ENCODE peak calls at places on chromosomes 4 and X, in ten cellular contexts. One of them, this sample, is unnamed.

GRCh38 chr4:189162073-189162789 is 778.4 kb upstream of the FRG1 start:
- DNase-seq in Caco-2: no peak
- DNase-seq in foreskin fibroblast: no peak
- DNase-seq in left ventricle myocardium inferior: no peak
- DNase-seq in mesothelial cell of epicardium: no peak
- DNase-seq in OCI-M1: no peak
- DNase-seq in HFF-Myc: no peak
- DNase-seq in activated T-cell treated with anti-CD3 and anti-CD28 coated beads for 1 hour: no peak
- DNase-seq in globus pallidus: no peak
- DNase-seq in activated CD8-positive, alpha-beta T cell treated with anti-CD3 and anti-CD28 coated beads, Interleukin-2, amount 10 ng/mL, durations not matched to agents 7 days and 5 days: no peak
- DNase-seq in this sample: no peak

GRCh38 chrX:107712231-107713204 is 63.1 kb downstream of the TSC22D3 start:
- DNase-seq in globus pallidus: no peak
- DNase-seq in left ventricle myocardium inferior: no peak
- DNase-seq in activated CD8-positive, alpha-beta T cell treated with anti-CD3 and anti-CD28 coated beads, Interleukin-2, amount 10 ng/mL, durations not matched to agents 7 days and 5 days: no peak
- DNase-seq in foreskin fibroblast: peak
- DNase-seq in Caco-2: no peak
- DNase-seq in OCI-M1: peak
- DNase-seq in mesothelial cell of epicardium: no peak
- DNase-seq in activated T-cell treated with anti-CD3 and anti-CD28 coated beads for 1 hour: no peak
- DNase-seq in HFF-Myc: no peak
- DNase-seq in this sample: no peak

GRCh38 chrX:16123222-16123786 is at the start of gene GRPR:
- DNase-seq in Caco-2: peak
- DNase-seq in mesothelial cell of epicardium: peak
- DNase-seq in globus pallidus: peak
- DNase-seq in OCI-M1: peak
- DNase-seq in activated CD8-positive, alpha-beta T cell treated with anti-CD3 and anti-CD28 coated beads, Interleukin-2, amount 10 ng/mL, durations not matched to agents 7 days and 5 days: peak
- DNase-seq in foreskin fibroblast: peak
- DNase-seq in left ventricle myocardium inferior: peak
- DNase-seq in HFF-Myc: peak
- DNase-seq in activated T-cell treated with anti-CD3 and anti-CD28 coated beads for 1 hour: peak
- DNase-seq in this sample: peak

GRCh38 chrX:70476934-70477733 is 32.5 kb downstream of the DLG3 start:
- DNase-seq in mesothelial cell of epicardium: no peak
- DNase-seq in foreskin fibroblast: peak
- DNase-seq in activated CD8-positive, alpha-beta T cell treated with anti-CD3 and anti-CD28 coated beads, Interleukin-2, amount 10 ng/mL, durations not matched to agents 7 days and 5 days: no peak
- DNase-seq in OCI-M1: peak
- DNase-seq in Caco-2: no peak
- DNase-seq in activated T-cell treated with anti-CD3 and anti-CD28 coated beads for 1 hour: no peak
- DNase-seq in globus pallidus: no peak
- DNase-seq in HFF-Myc: peak
- DNase-seq in left ventricle myocardium inferior: no peak
- DNase-seq in this sample: no peak

GRCh38 chrX:1582686-1583437 is 8.5 kb upstream of the AKAP17A start:
- DNase-seq in activated CD8-positive, alpha-beta T cell treated with anti-CD3 and anti-CD28 coated beads, Interleukin-2, amount 10 ng/mL, durations not matched to agents 7 days and 5 days: peak
- DNase-seq in globus pallidus: no peak
- DNase-seq in foreskin fibroblast: no peak
- DNase-seq in mesothelial cell of epicardium: no peak
- DNase-seq in OCI-M1: peak
- DNase-seq in left ventricle myocardium inferior: no peak
- DNase-seq in activated T-cell treated with anti-CD3 and anti-CD28 coated beads for 1 hour: no peak
- DNase-seq in Caco-2: no peak
- DNase-seq in HFF-Myc: no peak
- DNase-seq in this sample: peak

GRCh38 chr4:2408401-2408958 is 10.0 kb downstream of the ZFYVE28 start:
- DNase-seq in OCI-M1: peak
- DNase-seq in HFF-Myc: no peak
- DNase-seq in foreskin fibroblast: no peak
- DNase-seq in globus pallidus: no peak
- DNase-seq in activated CD8-positive, alpha-beta T cell treated with anti-CD3 and anti-CD28 coated beads, Interleukin-2, amount 10 ng/mL, durations not matched to agents 7 days and 5 days: no peak
- DNase-seq in activated T-cell treated with anti-CD3 and anti-CD28 coated beads for 1 hour: no peak
- DNase-seq in Caco-2: peak
- DNase-seq in left ventricle myocardium inferior: no peak
- DNase-seq in mesothelial cell of epicardium: no peak
- DNase-seq in this sample: peak

GRCh38 chrX:71616672-71617529 is 1.4 kb downstream of the CXCR3 start:
- DNase-seq in activated CD8-positive, alpha-beta T cell treated with anti-CD3 and anti-CD28 coated beads, Interleukin-2, amount 10 ng/mL, durations not matched to agents 7 days and 5 days: peak
- DNase-seq in HFF-Myc: no peak
- DNase-seq in globus pallidus: no peak
- DNase-seq in activated T-cell treated with anti-CD3 and anti-CD28 coated beads for 1 hour: no peak
- DNase-seq in Caco-2: no peak
- DNase-seq in foreskin fibroblast: no peak
- DNase-seq in left ventricle myocardium inferior: no peak
- DNase-seq in mesothelial cell of epicardium: no peak
- DNase-seq in OCI-M1: no peak
- DNase-seq in this sample: no peak

GRCh38 chrX:69324851-69325250 is 159.6 kb upstream of the PJA1 start:
- DNase-seq in activated T-cell treated with anti-CD3 and anti-CD28 coated beads for 1 hour: no peak
- DNase-seq in activated CD8-positive, alpha-beta T cell treated with anti-CD3 and anti-CD28 coated beads, Interleukin-2, amount 10 ng/mL, durations not matched to agents 7 days and 5 days: no peak
- DNase-seq in left ventricle myocardium inferior: no peak
- DNase-seq in globus pallidus: no peak
- DNase-seq in OCI-M1: no peak
- DNase-seq in mesothelial cell of epicardium: no peak
- DNase-seq in Caco-2: no peak
- DNase-seq in HFF-Myc: no peak
- DNase-seq in foreskin fibroblast: no peak
- DNase-seq in this sample: no peak

GRCh38 chrX:554271-554670 is 76.3 kb upstream of the SHOX start:
- DNase-seq in foreskin fibroblast: no peak
- DNase-seq in left ventricle myocardium inferior: no peak
- DNase-seq in OCI-M1: no peak
- DNase-seq in activated CD8-positive, alpha-beta T cell treated with anti-CD3 and anti-CD28 coated beads, Interleukin-2, amount 10 ng/mL, durations not matched to agents 7 days and 5 days: no peak
- DNase-seq in Caco-2: peak
- DNase-seq in activated T-cell treated with anti-CD3 and anti-CD28 coated beads for 1 hour: no peak
- DNase-seq in globus pallidus: no peak
- DNase-seq in mesothelial cell of epicardium: no peak
- DNase-seq in HFF-Myc: no peak
- DNase-seq in this sample: no peak

GRCh38 chr4:6900956-6901355 is 8.7 kb upstream of the TBC1D14 start:
- DNase-seq in globus pallidus: no peak
- DNase-seq in Caco-2: no peak
- DNase-seq in activated T-cell treated with anti-CD3 and anti-CD28 coated beads for 1 hour: no peak
- DNase-seq in mesothelial cell of epicardium: no peak
- DNase-seq in foreskin fibroblast: no peak
- DNase-seq in OCI-M1: no peak
- DNase-seq in activated CD8-positive, alpha-beta T cell treated with anti-CD3 and anti-CD28 coated beads, Interleukin-2, amount 10 ng/mL, durations not matched to agents 7 days and 5 days: no peak
- DNase-seq in left ventricle myocardium inferior: no peak
- DNase-seq in HFF-Myc: no peak
- DNase-seq in this sample: no peak

GRCh38 chr4:170336238-170336775 is 246.6 kb upstream of the AADAT start:
- DNase-seq in foreskin fibroblast: no peak
- DNase-seq in HFF-Myc: no peak
- DNase-seq in OCI-M1: no peak
- DNase-seq in globus pallidus: no peak
- DNase-seq in activated CD8-positive, alpha-beta T cell treated with anti-CD3 and anti-CD28 coated beads, Interleukin-2, amount 10 ng/mL, durations not matched to agents 7 days and 5 days: no peak
- DNase-seq in Caco-2: no peak
- DNase-seq in left ventricle myocardium inferior: no peak
- DNase-seq in mesothelial cell of epicardium: no peak
- DNase-seq in activated T-cell treated with anti-CD3 and anti-CD28 coated beads for 1 hour: no peak
- DNase-seq in this sample: no peak

GRCh38 chr4:8467016-8467415 is 26.4 kb downstream of the TRMT44 start:
- DNase-seq in mesothelial cell of epicardium: no peak
- DNase-seq in left ventricle myocardium inferior: no peak
- DNase-seq in HFF-Myc: no peak
- DNase-seq in activated T-cell treated with anti-CD3 and anti-CD28 coated beads for 1 hour: no peak
- DNase-seq in globus pallidus: no peak
- DNase-seq in OCI-M1: no peak
- DNase-seq in foreskin fibroblast: no peak
- DNase-seq in Caco-2: no peak
- DNase-seq in activated CD8-positive, alpha-beta T cell treated with anti-CD3 and anti-CD28 coated beads, Interleukin-2, amount 10 ng/mL, durations not matched to agents 7 days and 5 days: no peak
- DNase-seq in this sample: no peak

GRCh38 chr4:128600410-128600809 is 209.1 kb upstream of the JADE1 start:
- DNase-seq in Caco-2: no peak
- DNase-seq in globus pallidus: peak
- DNase-seq in foreskin fibroblast: peak
- DNase-seq in activated T-cell treated with anti-CD3 and anti-CD28 coated beads for 1 hour: no peak
- DNase-seq in left ventricle myocardium inferior: no peak
- DNase-seq in OCI-M1: no peak
- DNase-seq in HFF-Myc: no peak
- DNase-seq in activated CD8-positive, alpha-beta T cell treated with anti-CD3 and anti-CD28 coated beads, Interleukin-2, amount 10 ng/mL, durations not matched to agents 7 days and 5 days: no peak
- DNase-seq in mesothelial cell of epicardium: no peak
- DNase-seq in this sample: no peak

GRCh38 chrX:124239911-124240310 is 92.5 kb upstream of the TEX13D start:
- DNase-seq in mesothelial cell of epicardium: no peak
- DNase-seq in left ventricle myocardium inferior: no peak
- DNase-seq in HFF-Myc: no peak
- DNase-seq in foreskin fibroblast: no peak
- DNase-seq in OCI-M1: no peak
- DNase-seq in Caco-2: no peak
- DNase-seq in activated T-cell treated with anti-CD3 and anti-CD28 coated beads for 1 hour: no peak
- DNase-seq in globus pallidus: no peak
- DNase-seq in activated CD8-positive, alpha-beta T cell treated with anti-CD3 and anti-CD28 coated beads, Interleukin-2, amount 10 ng/mL, durations not matched to agents 7 days and 5 days: peak
- DNase-seq in this sample: no peak

GRCh38 chrX:63761639-63762038 is 23.4 kb downstream of the ARHGEF9 start:
- DNase-seq in globus pallidus: no peak
- DNase-seq in mesothelial cell of epicardium: no peak
- DNase-seq in HFF-Myc: no peak
- DNase-seq in foreskin fibroblast: no peak
- DNase-seq in left ventricle myocardium inferior: no peak
- DNase-seq in OCI-M1: peak
- DNase-seq in activated CD8-positive, alpha-beta T cell treated with anti-CD3 and anti-CD28 coated beads, Interleukin-2, amount 10 ng/mL, durations not matched to agents 7 days and 5 days: no peak
- DNase-seq in activated T-cell treated with anti-CD3 and anti-CD28 coated beads for 1 hour: no peak
- DNase-seq in Caco-2: no peak
- DNase-seq in this sample: peak

GRCh38 chrX:3250946-3251345 is 95.5 kb downstream of the MXRA5 start:
- DNase-seq in globus pallidus: no peak
- DNase-seq in foreskin fibroblast: peak
- DNase-seq in activated T-cell treated with anti-CD3 and anti-CD28 coated beads for 1 hour: no peak
- DNase-seq in OCI-M1: no peak
- DNase-seq in HFF-Myc: no peak
- DNase-seq in activated CD8-positive, alpha-beta T cell treated with anti-CD3 and anti-CD28 coated beads, Interleukin-2, amount 10 ng/mL, durations not matched to agents 7 days and 5 days: no peak
- DNase-seq in Caco-2: no peak
- DNase-seq in left ventricle myocardium inferior: no peak
- DNase-seq in mesothelial cell of epicardium: no peak
- DNase-seq in this sample: no peak

GRCh38 chr4:36420111-36420679 is 138.8 kb downstream of the DTHD1 start:
- DNase-seq in Caco-2: no peak
- DNase-seq in foreskin fibroblast: no peak
- DNase-seq in HFF-Myc: no peak
- DNase-seq in activated CD8-positive, alpha-beta T cell treated with anti-CD3 and anti-CD28 coated beads, Interleukin-2, amount 10 ng/mL, durations not matched to agents 7 days and 5 days: no peak
- DNase-seq in left ventricle myocardium inferior: no peak
- DNase-seq in globus pallidus: no peak
- DNase-seq in OCI-M1: no peak
- DNase-seq in mesothelial cell of epicardium: no peak
- DNase-seq in activated T-cell treated with anti-CD3 and anti-CD28 coated beads for 1 hour: no peak
- DNase-seq in this sample: no peak

GRCh38 chr4:13910556-13910955 is 283.0 kb upstream of the BOD1L1 start:
- DNase-seq in OCI-M1: no peak
- DNase-seq in activated CD8-positive, alpha-beta T cell treated with anti-CD3 and anti-CD28 coated beads, Interleukin-2, amount 10 ng/mL, durations not matched to agents 7 days and 5 days: no peak
- DNase-seq in Caco-2: no peak
- DNase-seq in HFF-Myc: no peak
- DNase-seq in globus pallidus: no peak
- DNase-seq in mesothelial cell of epicardium: no peak
- DNase-seq in left ventricle myocardium inferior: no peak
- DNase-seq in foreskin fibroblast: no peak
- DNase-seq in activated T-cell treated with anti-CD3 and anti-CD28 coated beads for 1 hour: no peak
- DNase-seq in this sample: no peak

GRCh38 chr4:182242793-182243192 is 409 bp upstream of the TENM3 start:
- DNase-seq in foreskin fibroblast: peak
- DNase-seq in left ventricle myocardium inferior: no peak
- DNase-seq in OCI-M1: no peak
- DNase-seq in globus pallidus: no peak
- DNase-seq in activated CD8-positive, alpha-beta T cell treated with anti-CD3 and anti-CD28 coated beads, Interleukin-2, amount 10 ng/mL, durations not matched to agents 7 days and 5 days: no peak
- DNase-seq in HFF-Myc: no peak
- DNase-seq in Caco-2: peak
- DNase-seq in activated T-cell treated with anti-CD3 and anti-CD28 coated beads for 1 hour: no peak
- DNase-seq in mesothelial cell of epicardium: no peak
- DNase-seq in this sample: no peak

GRCh38 chrX:50769389-50770063 is 44.5 kb downstream of the SHROOM4 start:
- DNase-seq in OCI-M1: no peak
- DNase-seq in HFF-Myc: no peak
- DNase-seq in Caco-2: no peak
- DNase-seq in activated T-cell treated with anti-CD3 and anti-CD28 coated beads for 1 hour: no peak
- DNase-seq in mesothelial cell of epicardium: no peak
- DNase-seq in globus pallidus: peak
- DNase-seq in left ventricle myocardium inferior: peak
- DNase-seq in activated CD8-positive, alpha-beta T cell treated with anti-CD3 and anti-CD28 coated beads, Interleukin-2, amount 10 ng/mL, durations not matched to agents 7 days and 5 days: no peak
- DNase-seq in foreskin fibroblast: no peak
- DNase-seq in this sample: no peak

GRCh38 chr4:7067523-7068278 is at the start of gene GRPEL1:
- DNase-seq in activated T-cell treated with anti-CD3 and anti-CD28 coated beads for 1 hour: peak
- DNase-seq in left ventricle myocardium inferior: peak
- DNase-seq in OCI-M1: peak
- DNase-seq in mesothelial cell of epicardium: peak
- DNase-seq in Caco-2: peak
- DNase-seq in globus pallidus: peak
- DNase-seq in HFF-Myc: peak
- DNase-seq in foreskin fibroblast: peak
- DNase-seq in activated CD8-positive, alpha-beta T cell treated with anti-CD3 and anti-CD28 coated beads, Interleukin-2, amount 10 ng/mL, durations not matched to agents 7 days and 5 days: peak
- DNase-seq in this sample: peak

GRCh38 chr4:170049793-170050192 is 23.6 kb upstream of the MFAP3L start:
- DNase-seq in mesothelial cell of epicardium: no peak
- DNase-seq in activated T-cell treated with anti-CD3 and anti-CD28 coated beads for 1 hour: no peak
- DNase-seq in activated CD8-positive, alpha-beta T cell treated with anti-CD3 and anti-CD28 coated beads, Interleukin-2, amount 10 ng/mL, durations not matched to agents 7 days and 5 days: no peak
- DNase-seq in left ventricle myocardium inferior: no peak
- DNase-seq in foreskin fibroblast: no peak
- DNase-seq in HFF-Myc: no peak
- DNase-seq in OCI-M1: no peak
- DNase-seq in globus pallidus: peak
- DNase-seq in Caco-2: no peak
- DNase-seq in this sample: no peak

GRCh38 chrX:56800801-56801200 is 71.8 kb downstream of the NBDY start:
- DNase-seq in left ventricle myocardium inferior: no peak
- DNase-seq in activated CD8-positive, alpha-beta T cell treated with anti-CD3 and anti-CD28 coated beads, Interleukin-2, amount 10 ng/mL, durations not matched to agents 7 days and 5 days: peak
- DNase-seq in OCI-M1: no peak
- DNase-seq in Caco-2: no peak
- DNase-seq in HFF-Myc: no peak
- DNase-seq in activated T-cell treated with anti-CD3 and anti-CD28 coated beads for 1 hour: peak
- DNase-seq in foreskin fibroblast: no peak
- DNase-seq in mesothelial cell of epicardium: no peak
- DNase-seq in globus pallidus: no peak
- DNase-seq in this sample: peak

GRCh38 chr4:164301430-164301829 is 452.5 kb upstream of the SMIM31 start:
- DNase-seq in mesothelial cell of epicardium: no peak
- DNase-seq in foreskin fibroblast: no peak
- DNase-seq in globus pallidus: no peak
- DNase-seq in activated T-cell treated with anti-CD3 and anti-CD28 coated beads for 1 hour: no peak
- DNase-seq in left ventricle myocardium inferior: no peak
- DNase-seq in activated CD8-positive, alpha-beta T cell treated with anti-CD3 and anti-CD28 coated beads, Interleukin-2, amount 10 ng/mL, durations not matched to agents 7 days and 5 days: no peak
- DNase-seq in HFF-Myc: no peak
- DNase-seq in Caco-2: no peak
- DNase-seq in OCI-M1: no peak
- DNase-seq in this sample: no peak

GRCh38 chr4:114264877-114265291 is 285.4 kb upstream of the ARSJ start:
- DNase-seq in OCI-M1: no peak
- DNase-seq in left ventricle myocardium inferior: no peak
- DNase-seq in foreskin fibroblast: peak
- DNase-seq in HFF-Myc: no peak
- DNase-seq in activated T-cell treated with anti-CD3 and anti-CD28 coated beads for 1 hour: no peak
- DNase-seq in globus pallidus: no peak
- DNase-seq in mesothelial cell of epicardium: no peak
- DNase-seq in Caco-2: no peak
- DNase-seq in activated CD8-positive, alpha-beta T cell treated with anti-CD3 and anti-CD28 coated beads, Interleukin-2, amount 10 ng/mL, durations not matched to agents 7 days and 5 days: no peak
- DNase-seq in this sample: no peak

GRCh38 chrX:103791233-103791632 is 14.6 kb downstream of the PLP1 start:
- DNase-seq in mesothelial cell of epicardium: no peak
- DNase-seq in foreskin fibroblast: peak
- DNase-seq in OCI-M1: no peak
- DNase-seq in activated CD8-positive, alpha-beta T cell treated with anti-CD3 and anti-CD28 coated beads, Interleukin-2, amount 10 ng/mL, durations not matched to agents 7 days and 5 days: no peak
- DNase-seq in left ventricle myocardium inferior: no peak
- DNase-seq in globus pallidus: no peak
- DNase-seq in HFF-Myc: no peak
- DNase-seq in Caco-2: no peak
- DNase-seq in activated T-cell treated with anti-CD3 and anti-CD28 coated beads for 1 hour: no peak
- DNase-seq in this sample: no peak

GRCh38 chrX:120457766-120458180 is 11.3 kb downstream of the LAMP2 start:
- DNase-seq in OCI-M1: peak
- DNase-seq in foreskin fibroblast: peak
- DNase-seq in activated T-cell treated with anti-CD3 and anti-CD28 coated beads for 1 hour: no peak
- DNase-seq in left ventricle myocardium inferior: no peak
- DNase-seq in HFF-Myc: peak
- DNase-seq in globus pallidus: no peak
- DNase-seq in mesothelial cell of epicardium: no peak
- DNase-seq in Caco-2: no peak
- DNase-seq in activated CD8-positive, alpha-beta T cell treated with anti-CD3 and anti-CD28 coated beads, Interleukin-2, amount 10 ng/mL, durations not matched to agents 7 days and 5 days: no peak
- DNase-seq in this sample: peak

GRCh38 chr4:102217775-102218174 is 127.5 kb downstream of the SLC39A8 start:
- DNase-seq in mesothelial cell of epicardium: no peak
- DNase-seq in left ventricle myocardium inferior: no peak
- DNase-seq in OCI-M1: no peak
- DNase-seq in activated T-cell treated with anti-CD3 and anti-CD28 coated beads for 1 hour: no peak
- DNase-seq in Caco-2: no peak
- DNase-seq in foreskin fibroblast: no peak
- DNase-seq in globus pallidus: no peak
- DNase-seq in activated CD8-positive, alpha-beta T cell treated with anti-CD3 and anti-CD28 coated beads, Interleukin-2, amount 10 ng/mL, durations not matched to agents 7 days and 5 days: no peak
- DNase-seq in HFF-Myc: no peak
- DNase-seq in this sample: no peak